ENCODE peak calls at places on chromosomes 6 and 20, in four cellular contexts. One of them, this sample, is unnamed.

GRCh38 chr20:3010985-3011723 is 32.3 kb upstream of the GNRH2 start:
- DNase-seq in HL-60: no peak
- DNase-seq in NCI-H510A: no peak
- DNase-seq in stimulated activated CD8-positive, alpha-beta memory T cell treated with anti-CD3 and anti-CD28 coated beads, Interleukin-7, amount 100 ng/mL, for 24 hours: no peak
- DNase-seq in this sample: peak

GRCh38 chr6:137975058-137975940 is 108.2 kb downstream of the TNFAIP3 start:
- DNase-seq in HL-60: peak
- DNase-seq in NCI-H510A: no peak
- DNase-seq in stimulated activated CD8-positive, alpha-beta memory T cell treated with anti-CD3 and anti-CD28 coated beads, Interleukin-7, amount 100 ng/mL, for 24 hours: no peak
- DNase-seq in this sample: peak

GRCh38 chr20:5991623-5992441 is 41.4 kb downstream of the MCM8 start:
- DNase-seq in HL-60: no peak
- DNase-seq in NCI-H510A: no peak
- DNase-seq in stimulated activated CD8-positive, alpha-beta memory T cell treated with anti-CD3 and anti-CD28 coated beads, Interleukin-7, amount 100 ng/mL, for 24 hours: no peak
- DNase-seq in this sample: peak

GRCh38 chr6:43213431-43213830 is 15.8 kb downstream of the DNPH1 start:
- DNase-seq in HL-60: no peak
- DNase-seq in NCI-H510A: no peak
- DNase-seq in stimulated activated CD8-positive, alpha-beta memory T cell treated with anti-CD3 and anti-CD28 coated beads, Interleukin-7, amount 100 ng/mL, for 24 hours: no peak
- DNase-seq in this sample: no peak

GRCh38 chr6:126614642-126615504 is 275.0 kb downstream of the CENPW start:
- DNase-seq in HL-60: no peak
- DNase-seq in NCI-H510A: no peak
- DNase-seq in stimulated activated CD8-positive, alpha-beta memory T cell treated with anti-CD3 and anti-CD28 coated beads, Interleukin-7, amount 100 ng/mL, for 24 hours: no peak
- DNase-seq in this sample: no peak

GRCh38 chr6:24910331-24910849 is 25.4 kb downstream of the RIPOR2 start:
- DNase-seq in HL-60: no peak
- DNase-seq in NCI-H510A: no peak
- DNase-seq in stimulated activated CD8-positive, alpha-beta memory T cell treated with anti-CD3 and anti-CD28 coated beads, Interleukin-7, amount 100 ng/mL, for 24 hours: no peak
- DNase-seq in this sample: peak

GRCh38 chr6:44104661-44105060 is 22.6 kb downstream of the MRPL14 start:
- DNase-seq in HL-60: no peak
- DNase-seq in NCI-H510A: no peak
- DNase-seq in stimulated activated CD8-positive, alpha-beta memory T cell treated with anti-CD3 and anti-CD28 coated beads, Interleukin-7, amount 100 ng/mL, for 24 hours: no peak
- DNase-seq in this sample: no peak

GRCh38 chr6:28922841-28923317 is 906 bp downstream of the TRIM27 start:
- DNase-seq in HL-60: peak
- DNase-seq in NCI-H510A: no peak
- DNase-seq in stimulated activated CD8-positive, alpha-beta memory T cell treated with anti-CD3 and anti-CD28 coated beads, Interleukin-7, amount 100 ng/mL, for 24 hours: peak
- DNase-seq in this sample: peak

GRCh38 chr6:44735631-44735963 is 348.1 kb downstream of the CDC5L start:
- DNase-seq in HL-60: no peak
- DNase-seq in NCI-H510A: no peak
- DNase-seq in stimulated activated CD8-positive, alpha-beta memory T cell treated with anti-CD3 and anti-CD28 coated beads, Interleukin-7, amount 100 ng/mL, for 24 hours: no peak
- DNase-seq in this sample: peak

GRCh38 chr6:71349976-71350615 is 61.5 kb downstream of the OGFRL1 start:
- DNase-seq in HL-60: no peak
- DNase-seq in NCI-H510A: no peak
- DNase-seq in stimulated activated CD8-positive, alpha-beta memory T cell treated with anti-CD3 and anti-CD28 coated beads, Interleukin-7, amount 100 ng/mL, for 24 hours: no peak
- DNase-seq in this sample: peak

GRCh38 chr6:127550403-127550802 is 26.6 kb upstream of the C6orf58 start:
- DNase-seq in HL-60: no peak
- DNase-seq in NCI-H510A: no peak
- DNase-seq in stimulated activated CD8-positive, alpha-beta memory T cell treated with anti-CD3 and anti-CD28 coated beads, Interleukin-7, amount 100 ng/mL, for 24 hours: no peak
- DNase-seq in this sample: peak

GRCh38 chr20:31691646-31692275 is 30.9 kb downstream of the BCL2L1 start:
- DNase-seq in HL-60: no peak
- DNase-seq in NCI-H510A: no peak
- DNase-seq in stimulated activated CD8-positive, alpha-beta memory T cell treated with anti-CD3 and anti-CD28 coated beads, Interleukin-7, amount 100 ng/mL, for 24 hours: no peak
- DNase-seq in this sample: peak

GRCh38 chr20:44888226-44889103 is 3.0 kb downstream of the YWHAB start:
- DNase-seq in HL-60: no peak
- DNase-seq in NCI-H510A: no peak
- DNase-seq in stimulated activated CD8-positive, alpha-beta memory T cell treated with anti-CD3 and anti-CD28 coated beads, Interleukin-7, amount 100 ng/mL, for 24 hours: no peak
- DNase-seq in this sample: peak

This sample was measured in AG20443.